ENCODE peak calls at places on chromosome 19, in four cellular contexts. E, A, N and I are unnamed samples.
A peak's percentile ranks its signal among the peaks of the same experiment; 100 is the strongest.

GRCh38 chr19:29308977-29309520 is 96.1 kb upstream of the UQCRFS1 start:
- DNase-seq in E (no peak), A (no peak), N (no peak), I (no peak)

GRCh38 chr19:16871870-16872269 is 16.9 kb upstream of the F2RL3 start:
- DNase-seq in E (no peak), A (no peak), N (no peak), I (no peak)

GRCh38 chr19:50417138-50417849 is 1.4 kb upstream of the SPIB start:
- DNase-seq in E (no peak), A (no peak), N (no peak), I (no peak)

GRCh38 chr19:48085904-48086864 is 24.4 kb downstream of the PLA2G4C start:
- DNase-seq in E (no peak), A (no peak), N (no peak), I (no peak)

GRCh38 chr19:32874605-32875004 is 5.0 kb upstream of the SLC7A9 start:
- DNase-seq in E (no peak), A (no peak), N (no peak), I (no peak)

GRCh38 chr19:33804021-33804799 is 7.5 kb downstream of the KCTD15 start:
- DNase-seq in E (no peak), A (peak; percentile 94), N (no peak), I (no peak)

GRCh38 chr19:33438987-33439781 is 65.7 kb downstream of the CEBPG start:
- DNase-seq in E (no peak), A (no peak), N (peak; percentile 32), I (no peak)

GRCh38 chr19:2537544-2537943 is 61.6 kb downstream of the GADD45B start:
- DNase-seq in E (no peak), A (no peak), N (no peak), I (no peak)

GRCh38 chr19:18478545-18479311 is 40.8 kb upstream of the ISYNA1 start:
- DNase-seq in E (peak; percentile 51), A (peak; percentile 88), N (no peak), I (no peak)

GRCh38 chr19:43662487-43662886 is 7.5 kb downstream of the PLAUR start:
- DNase-seq in E (no peak), A (peak; percentile 41), N (no peak), I (no peak)

GRCh38 chr19:40220674-40221073 is 2.5 kb upstream of the TTC9B start:
- DNase-seq in E (no peak), A (no peak), N (no peak), I (no peak)

GRCh38 chr19:33797821-33798633 is 1.4 kb downstream of the KCTD15 start:
- DNase-seq in E (no peak), A (no peak), N (peak; percentile 81), I (no peak)

GRCh38 chr19:19650331-19650730 is 6.9 kb upstream of the GMIP start:
- DNase-seq in E (no peak), A (no peak), N (no peak), I (no peak)

DNA sequence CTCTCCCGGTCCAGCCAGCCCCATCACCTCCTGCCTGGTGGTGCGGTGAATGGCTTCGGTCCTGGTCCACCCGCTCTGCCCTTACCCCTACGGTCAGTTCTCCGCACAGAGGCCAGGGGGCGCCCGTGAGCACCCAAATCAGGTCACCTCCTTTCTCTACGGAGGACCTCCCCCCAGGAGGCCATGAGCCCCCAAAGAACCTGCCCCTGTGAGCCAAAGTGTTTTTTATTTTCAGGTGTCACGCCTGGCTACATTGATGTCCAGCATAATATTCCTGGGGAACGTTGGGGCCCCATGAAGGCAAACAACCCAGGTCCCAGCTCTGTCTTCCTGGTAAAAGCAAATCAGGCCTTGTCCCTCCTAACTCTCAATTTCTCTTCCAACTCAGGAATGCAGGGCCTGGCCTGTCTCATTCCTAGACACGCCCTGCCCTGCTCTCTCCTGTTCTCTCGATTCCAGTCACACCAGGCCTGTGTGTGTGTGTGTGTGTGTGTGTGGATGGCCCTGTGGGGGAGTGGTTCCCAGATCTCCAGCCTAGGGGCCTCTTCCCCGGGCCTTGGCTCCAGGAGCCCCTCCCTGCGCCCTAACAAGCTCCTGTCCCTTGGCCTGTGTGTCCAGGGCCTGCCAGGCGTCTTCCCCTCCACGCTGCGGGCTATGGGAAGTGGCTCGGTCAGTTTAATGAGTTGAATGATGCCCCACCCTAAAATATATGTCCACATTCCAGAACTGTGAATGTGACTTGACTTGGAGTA is 9.7 kb upstream of the GIPC1 start:
- DNase-seq in E (no peak), A (peak; percentile 64), N (peak; percentile 84), I (peak; percentile 82)
- TF ChIP-seq ZNF274 in E (no peak), A (no peak), N (no peak), I (no peak)

DNA sequence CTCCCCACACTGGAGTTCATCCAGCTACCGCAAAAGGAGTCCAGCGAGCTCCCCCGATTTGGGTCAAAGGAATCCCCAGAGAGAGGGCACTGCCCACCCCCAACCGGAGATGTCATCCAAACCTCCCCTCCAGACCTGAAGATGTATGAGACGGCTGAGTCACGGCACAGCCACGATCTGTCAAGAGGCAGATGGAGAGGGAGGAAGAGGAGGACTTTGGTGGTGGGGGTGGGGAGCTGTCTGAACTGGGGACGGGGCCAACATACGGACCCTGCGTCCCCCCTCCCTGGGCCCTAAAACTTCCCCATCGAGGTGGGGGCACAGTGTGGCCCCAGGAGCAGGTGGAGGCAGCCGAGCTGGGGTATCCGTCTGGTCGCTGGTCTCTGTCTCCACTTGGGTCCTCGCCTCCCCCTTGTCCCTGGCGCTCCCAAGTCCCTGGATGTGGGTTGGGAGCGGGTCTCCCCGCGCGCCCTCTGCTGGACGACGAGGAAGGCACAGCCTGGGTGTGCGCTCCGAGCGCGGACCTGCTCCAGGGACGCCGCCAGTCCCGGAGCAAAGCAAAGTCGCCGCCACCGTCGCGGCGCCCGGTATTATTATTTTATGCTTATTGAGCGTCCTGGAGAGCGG is 3.8 kb downstream of the PDE4A start:
- DNase-seq in E (no peak), A (peak; percentile 58), N (peak; percentile 76), I (no peak)
- TF ChIP-seq ZBTB33 in E (no peak), A (no peak), N (peak; percentile 68), I (no peak)

DNA sequence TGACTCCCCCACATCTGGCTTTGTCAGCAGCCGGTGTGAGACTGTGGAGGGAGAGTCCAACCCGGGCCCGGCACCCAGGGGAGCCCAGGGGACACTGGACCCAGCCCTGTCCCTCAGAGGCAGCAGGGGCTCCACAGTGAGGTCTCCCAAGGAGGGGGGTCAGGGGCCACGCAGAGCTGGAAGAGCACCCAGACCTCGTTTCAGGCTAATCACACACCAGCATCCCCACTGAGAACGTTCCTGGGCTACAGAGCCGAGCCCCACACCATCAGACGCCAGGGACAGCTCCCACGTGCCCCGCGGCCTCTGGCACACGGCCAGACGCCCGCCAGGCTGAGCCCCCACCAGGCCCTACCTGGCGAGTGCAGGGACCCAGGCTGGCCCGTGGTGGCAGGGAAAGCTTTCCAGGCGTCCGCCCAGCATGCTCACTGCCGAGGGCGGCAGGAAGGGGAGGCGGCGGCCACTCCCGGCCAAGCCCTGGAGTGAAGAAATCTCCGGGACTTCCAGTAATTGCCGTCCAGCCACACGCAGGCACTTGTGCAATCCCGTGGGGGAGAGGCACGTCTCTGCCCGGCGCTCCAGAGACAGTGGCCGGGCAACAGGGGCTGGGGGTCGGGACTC is 19.2 kb downstream of the SBNO2 start:
- DNase-seq in E (no peak), A (peak; percentile 67), N (no peak), I (no peak)
- TF ChIP-seq ZNF274 in E (no peak), A (no peak), N (no peak), I (no peak)

GRCh38 chr19:41784337-41785239 is 11.8 kb upstream of the CEACAM3 start:
- DNase-seq in E (no peak), A (no peak), N (no peak), I (no peak)

GRCh38 chr19:41785653-41786052 is 10.7 kb upstream of the CEACAM3 start:
- DNase-seq in E (peak; percentile 35), A (peak; percentile 52), N (peak; percentile 85), I (peak; percentile 80)
- TF ChIP-seq ZBTB33 in E (no peak), A (no peak), N (no peak), I (no peak)

GRCh38 chr19:46383171-46383815 is 30.1 kb downstream of the CCDC8 start:
- DNase-seq in E (no peak), A (no peak), N (no peak), I (no peak)

GRCh38 chr19:46385636-46386035 is 27.7 kb downstream of the CCDC8 start:
- DNase-seq in E (no peak), A (no peak), N (no peak), I (no peak)

GRCh38 chr19:46386151-46386550 is 27.2 kb downstream of the CCDC8 start:
- DNase-seq in E (no peak), A (no peak), N (no peak), I (no peak)

GRCh38 chr19:46383846-46384245 is 29.5 kb downstream of the CCDC8 start:
- DNase-seq in E (no peak), A (no peak), N (no peak), I (no peak)

DNA sequence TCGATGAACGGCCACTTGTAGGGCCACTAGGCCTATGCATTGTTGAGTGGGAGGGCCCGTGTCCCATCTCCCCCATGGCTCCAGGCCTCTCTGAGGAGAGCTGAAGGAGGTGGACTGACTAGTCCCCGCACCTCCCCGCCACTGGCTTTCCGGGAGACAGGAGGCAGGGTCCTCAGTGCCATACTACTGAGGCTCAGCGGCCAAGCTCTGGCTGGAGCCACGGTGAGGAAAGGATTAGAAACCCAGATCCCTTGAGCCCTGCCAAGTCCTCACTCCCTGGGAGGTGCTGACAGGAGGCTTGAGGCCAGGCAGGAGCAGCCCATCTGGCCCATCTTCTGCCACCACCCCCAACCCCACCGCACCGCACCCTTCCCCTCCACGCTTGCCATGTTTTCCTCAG is 29.0 kb downstream of the CCDC8 start:
- DNase-seq in E (no peak), A (no peak), N (no peak), I (no peak)
- TF ChIP-seq ZNF274 in E (no peak), A (no peak), N (no peak), I (no peak)

GRCh38 chr19:37763488-37763887 is 15.9 kb downstream of the ZNF573 start:
- DNase-seq in E (no peak), A (no peak), N (no peak), I (no peak)
- TF ChIP-seq ZBTB33 in E (no peak), A (no peak), N (no peak), I (no peak)

GRCh38 chr19:44757735-44758505 is 9.4 kb downstream of the BCL3 start:
- DNase-seq in E (no peak), A (no peak), N (no peak), I (no peak)
- TF ChIP-seq ZNF274 in E (no peak), A (no peak), N (no peak), I (no peak)